ENCODE peak calls at places on chromosomes 6 and 20, in seven cellular contexts. A, R, S, Z, G, X and F are unnamed samples.

GRCh38 chr6:157841211-157841840 is 18.3 kb downstream of the SNX9 start:
- DNase-seq in A (peak), R (peak), S (no peak), Z (no peak), G (no peak), X (no peak), F (peak)

GRCh38 chr20:62652051-62652893 is 10.0 kb downstream of the SLCO4A1 start:
- DNase-seq in A (peak), R (peak), S (peak), Z (no peak), G (peak), X (peak), F (peak)

GRCh38 chr20:61193164-61193563 is 58.9 kb upstream of the CDH4 start:
- DNase-seq in A (no peak), R (no peak), S (no peak), Z (no peak), G (no peak), X (no peak), F (no peak)

GRCh38 chr20:17854307-17854903 is 114.2 kb downstream of the SNX5 start:
- DNase-seq in A (peak), R (peak), S (no peak), Z (no peak), G (peak), X (peak), F (no peak)

GRCh38 chr6:166600932-166601331 is 14.5 kb upstream of the RAMACL start:
- DNase-seq in A (no peak), R (no peak), S (no peak), Z (no peak), G (no peak), X (no peak), F (no peak)

GRCh38 chr20:57947421-57948176 is 237.8 kb upstream of the PMEPA1 start:
- DNase-seq in A (no peak), R (no peak), S (no peak), Z (no peak), G (peak), X (peak), F (no peak)

GRCh38 chr6:5529733-5530132 is 268.4 kb downstream of the FARS2 start:
- DNase-seq in A (no peak), R (no peak), S (no peak), Z (no peak), G (no peak), X (no peak), F (no peak)

GRCh38 chr6:925656-926213 is 232.8 kb upstream of the EXOC2 start:
- DNase-seq in A (peak), R (no peak), S (no peak), Z (no peak), G (no peak), X (no peak), F (no peak)

GRCh38 chr6:100889351-100889750 is 8.2 kb upstream of the ASCC3 start:
- DNase-seq in A (no peak), R (no peak), S (no peak), Z (no peak), G (no peak), X (no peak), F (no peak)

GRCh38 chr20:6711950-6712634 is 55.4 kb upstream of the BMP2 start:
- DNase-seq in A (no peak), R (no peak), S (no peak), Z (no peak), G (no peak), X (no peak), F (no peak)

GRCh38 chr20:63831696-63832686 is 927 bp upstream of the ZBTB46 start:
- DNase-seq in A (no peak), R (peak), S (no peak), Z (no peak), G (no peak), X (no peak), F (no peak)

GRCh38 chr6:169169375-169169774 is 84.3 kb downstream of the THBS2 start:
- DNase-seq in A (peak), R (peak), S (no peak), Z (no peak), G (no peak), X (no peak), F (peak)

GRCh38 chr6:113856011-113856551 is 1.1 kb upstream of the MARCKS start:
- DNase-seq in A (peak), R (no peak), S (no peak), Z (peak), G (no peak), X (peak), F (no peak)

GRCh38 chr6:6975395-6976111 is 132.2 kb upstream of the RREB1 start:
- DNase-seq in A (no peak), R (no peak), S (no peak), Z (no peak), G (no peak), X (no peak), F (no peak)

GRCh38 chr20:51196991-51197651 is 174.2 kb upstream of the KCNG1 start:
- DNase-seq in A (no peak), R (no peak), S (no peak), Z (no peak), G (no peak), X (peak), F (no peak)

GRCh38 chr6:155418017-155418749 is 37.5 kb downstream of the NOX3 start:
- DNase-seq in A (peak), R (no peak), S (peak), Z (no peak), G (peak), X (peak), F (peak)

GRCh38 chr6:109695468-109695867 is 4.4 kb downstream of the FIG4 start:
- DNase-seq in A (no peak), R (no peak), S (no peak), Z (no peak), G (no peak), X (no peak), F (no peak)

GRCh38 chr20:37763105-37763504 is 69.3 kb downstream of the CTNNBL1 start:
- DNase-seq in A (no peak), R (no peak), S (no peak), Z (no peak), G (no peak), X (no peak), F (no peak)

GRCh38 chr6:137880633-137881521 is 13.8 kb downstream of the TNFAIP3 start:
- DNase-seq in A (no peak), R (no peak), S (no peak), Z (no peak), G (no peak), X (no peak), F (no peak)

GRCh38 chr20:49233226-49233625 is 14.0 kb downstream of the DDX27 start:
- DNase-seq in A (no peak), R (no peak), S (no peak), Z (no peak), G (peak), X (no peak), F (no peak)

GRCh38 chr6:138577151-138577915 is 78.0 kb upstream of the NHSL1 start:
- DNase-seq in A (no peak), R (no peak), S (no peak), Z (no peak), G (no peak), X (no peak), F (no peak)

GRCh38 chr20:51083447-51083846 is 60.5 kb upstream of the KCNG1 start:
- DNase-seq in A (no peak), R (no peak), S (no peak), Z (no peak), G (no peak), X (no peak), F (no peak)

GRCh38 chr20:19952392-19952791 is 64.8 kb upstream of the NAA20 start:
- DNase-seq in A (no peak), R (no peak), S (no peak), Z (no peak), G (no peak), X (no peak), F (no peak)

DNA sequence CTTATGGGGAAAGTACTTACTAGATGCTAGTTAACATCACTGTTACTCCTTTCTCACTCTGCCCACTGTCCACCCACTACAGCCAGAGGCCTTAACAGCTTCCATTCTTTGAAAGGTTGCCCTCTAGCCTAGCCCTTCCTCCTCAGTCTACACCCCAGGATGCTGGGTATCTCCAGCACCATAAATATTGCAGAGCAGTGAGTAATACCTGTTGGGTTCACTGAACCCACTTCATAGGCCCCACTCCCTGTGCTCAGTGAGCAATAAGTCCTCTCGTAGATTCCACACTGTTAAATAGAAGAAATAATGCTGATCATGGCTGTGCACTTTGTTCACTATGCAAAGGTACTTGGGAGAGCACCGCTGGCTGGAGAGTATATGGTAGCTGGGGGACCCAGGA is 87.4 kb downstream of the RSPH3 start:
- DNase-seq in A (no peak), R (no peak), S (no peak), Z (no peak), G (no peak), X (no peak), F (no peak)
- H3K27ac ChIP-seq in A (no peak), R (no peak), S (no peak), Z (no peak), G (no peak), X (no peak), F (no peak)

GRCh38 chr6:106752641-106753040 is 123.3 kb downstream of the QRSL1 start:
- DNase-seq in A (no peak), R (no peak), S (no peak), Z (no peak), G (no peak), X (no peak), F (no peak)

GRCh38 chr6:106751501-106752252 is 122.3 kb downstream of the QRSL1 start:
- DNase-seq in A (peak), R (no peak), S (no peak), Z (no peak), G (no peak), X (peak), F (peak)

GRCh38 chr6:106748547-106749207 is 119.3 kb downstream of the QRSL1 start:
- DNase-seq in A (no peak), R (no peak), S (no peak), Z (no peak), G (no peak), X (no peak), F (no peak)

GRCh38 chr6:106749611-106750010 is 120.2 kb downstream of the QRSL1 start:
- DNase-seq in A (no peak), R (no peak), S (no peak), Z (no peak), G (no peak), X (peak), F (no peak)

GRCh38 chr6:106750146-106750900 is 120.9 kb downstream of the QRSL1 start:
- DNase-seq in A (no peak), R (no peak), S (no peak), Z (no peak), G (no peak), X (no peak), F (no peak)
- H3K27ac ChIP-seq in A (peak), R (no peak), S (no peak), Z (no peak), G (no peak), X (no peak), F (peak)

GRCh38 chr6:12065321-12066140 is 53.4 kb downstream of the HIVEP1 start:
- DNase-seq in A (no peak), R (no peak), S (no peak), Z (no peak), G (no peak), X (no peak), F (no peak)
- H3K27ac ChIP-seq in A (no peak), R (no peak), S (no peak), Z (no peak), G (no peak), X (no peak), F (no peak)

GRCh38 chr6:153435787-153436186 is 304.7 kb upstream of the RGS17 start:
- DNase-seq in A (peak), R (no peak), S (no peak), Z (no peak), G (no peak), X (no peak), F (no peak)
- H3K27ac ChIP-seq in A (no peak), R (no peak), S (no peak), Z (no peak), G (no peak), X (no peak), F (no peak)

GRCh38 chr6:136750821-136751220 is 41.5 kb downstream of the MAP3K5 start:
- DNase-seq in A (no peak), R (no peak), S (no peak), Z (no peak), G (no peak), X (no peak), F (no peak)

GRCh38 chr6:136753624-136754023 is 38.7 kb downstream of the MAP3K5 start:
- DNase-seq in A (no peak), R (no peak), S (peak), Z (no peak), G (no peak), X (no peak), F (no peak)

GRCh38 chr6:136751991-136752390 is 40.3 kb downstream of the MAP3K5 start:
- DNase-seq in A (no peak), R (no peak), S (no peak), Z (no peak), G (no peak), X (no peak), F (no peak)

GRCh38 chr6:136751478-136751956 is 40.8 kb downstream of the MAP3K5 start:
- DNase-seq in A (no peak), R (no peak), S (no peak), Z (no peak), G (no peak), X (peak), F (no peak)

GRCh38 chr6:136752554-136752953 is 39.7 kb downstream of the MAP3K5 start:
- DNase-seq in A (no peak), R (no peak), S (no peak), Z (peak), G (no peak), X (no peak), F (no peak)
- H3K27ac ChIP-seq in A (no peak), R (no peak), S (peak), Z (no peak), G (no peak), X (no peak), F (no peak)

GRCh38 chr6:37059344-37060194 is 54.1 kb downstream of the FGD2 start:
- DNase-seq in A (peak), R (peak), S (no peak), Z (peak), G (peak), X (peak), F (peak)

GRCh38 chr6:37060195-37060559 is 54.7 kb downstream of the FGD2 start:
- DNase-seq in A (no peak), R (no peak), S (no peak), Z (no peak), G (no peak), X (no peak), F (no peak)

GRCh38 chr6:37057678-37058077 is 52.2 kb downstream of the FGD2 start:
- DNase-seq in A (no peak), R (no peak), S (no peak), Z (no peak), G (no peak), X (no peak), F (no peak)

GRCh38 chr6:37058084-37058586 is 52.7 kb downstream of the FGD2 start:
- DNase-seq in A (peak), R (no peak), S (no peak), Z (no peak), G (no peak), X (peak), F (no peak)

GRCh38 chr6:37061157-37061804 is 55.8 kb downstream of the FGD2 start:
- DNase-seq in A (no peak), R (no peak), S (no peak), Z (no peak), G (no peak), X (no peak), F (no peak)
- H3K27ac ChIP-seq in A (peak), R (no peak), S (no peak), Z (no peak), G (no peak), X (no peak), F (no peak)

GRCh38 chr6:33207569-33208088 is 671 bp upstream of the RING1 start:
- DNase-seq in A (peak), R (no peak), S (no peak), Z (no peak), G (peak), X (peak), F (no peak)
- H3K27ac ChIP-seq in A (peak), R (peak), S (peak), Z (peak), G (peak), X (peak), F (peak)